ENCODE peak calls at places on chromosomes 7 and 10, in eight cellular contexts. One of them, this sample, is unnamed.

GRCh38 chr10:114518401-114519305 is 114.4 kb upstream of the AFAP1L2 start:
- DNase-seq in astrocyte of the spinal cord: no peak
- DNase-seq in fibroblast of mammary gland: peak
- DNase-seq in thyroid gland: peak
- DNase-seq in sigmoid colon: no peak
- DNase-seq in upper lobe of left lung: no peak
- DNase-seq in choroid plexus epithelial cell: no peak
- DNase-seq in cardiac muscle cell: no peak
- DNase-seq in this sample: no peak

GRCh38 chr10:93672022-93672678 is 30.2 kb downstream of the FRA10AC1 start:
- DNase-seq in cardiac muscle cell: no peak
- DNase-seq in upper lobe of left lung: no peak
- DNase-seq in thyroid gland: no peak
- DNase-seq in astrocyte of the spinal cord: no peak
- DNase-seq in fibroblast of mammary gland: no peak
- DNase-seq in sigmoid colon: no peak
- DNase-seq in choroid plexus epithelial cell: no peak
- DNase-seq in this sample: no peak

GRCh38 chr7:36895112-36895511 is 170.8 kb upstream of the AOAH start:
- DNase-seq in sigmoid colon: no peak
- DNase-seq in upper lobe of left lung: no peak
- DNase-seq in astrocyte of the spinal cord: peak
- DNase-seq in fibroblast of mammary gland: no peak
- DNase-seq in thyroid gland: no peak
- DNase-seq in choroid plexus epithelial cell: no peak
- DNase-seq in cardiac muscle cell: peak
- DNase-seq in this sample: no peak

GRCh38 chr10:131667561-131667960 is 233.2 kb upstream of the PPP2R2D start:
- DNase-seq in thyroid gland: no peak
- DNase-seq in cardiac muscle cell: no peak
- DNase-seq in choroid plexus epithelial cell: no peak
- DNase-seq in fibroblast of mammary gland: no peak
- DNase-seq in upper lobe of left lung: no peak
- DNase-seq in sigmoid colon: peak
- DNase-seq in astrocyte of the spinal cord: no peak
- DNase-seq in this sample: no peak

GRCh38 chr7:104064969-104065387 is 75.5 kb upstream of the RELN start:
- DNase-seq in cardiac muscle cell: no peak
- DNase-seq in thyroid gland: no peak
- DNase-seq in fibroblast of mammary gland: no peak
- DNase-seq in choroid plexus epithelial cell: no peak
- DNase-seq in astrocyte of the spinal cord: no peak
- DNase-seq in sigmoid colon: no peak
- DNase-seq in upper lobe of left lung: no peak
- DNase-seq in this sample: no peak

GRCh38 chr10:130936844-130937243 is 374.7 kb downstream of the TCERG1L start:
- DNase-seq in astrocyte of the spinal cord: no peak
- DNase-seq in thyroid gland: no peak
- DNase-seq in choroid plexus epithelial cell: no peak
- DNase-seq in cardiac muscle cell: no peak
- DNase-seq in sigmoid colon: no peak
- DNase-seq in fibroblast of mammary gland: no peak
- DNase-seq in upper lobe of left lung: no peak
- DNase-seq in this sample: no peak

GRCh38 chr10:79431891-79432831 is 13.3 kb downstream of the ZCCHC24 start:
- DNase-seq in upper lobe of left lung: no peak
- DNase-seq in thyroid gland: peak
- DNase-seq in choroid plexus epithelial cell: peak
- DNase-seq in cardiac muscle cell: peak
- DNase-seq in fibroblast of mammary gland: peak
- DNase-seq in sigmoid colon: peak
- DNase-seq in astrocyte of the spinal cord: no peak
- DNase-seq in this sample: no peak

GRCh38 chr10:59585046-59585700 is 124.5 kb downstream of the SLC16A9 start:
- DNase-seq in sigmoid colon: no peak
- DNase-seq in cardiac muscle cell: peak
- DNase-seq in thyroid gland: no peak
- DNase-seq in astrocyte of the spinal cord: peak
- DNase-seq in upper lobe of left lung: no peak
- DNase-seq in fibroblast of mammary gland: peak
- DNase-seq in choroid plexus epithelial cell: no peak
- DNase-seq in this sample: no peak

GRCh38 chr10:126459878-126460481 is 71.7 kb upstream of the ADAM12 start:
- DNase-seq in choroid plexus epithelial cell: peak
- DNase-seq in sigmoid colon: no peak
- DNase-seq in thyroid gland: no peak
- DNase-seq in upper lobe of left lung: no peak
- DNase-seq in fibroblast of mammary gland: peak
- DNase-seq in cardiac muscle cell: peak
- DNase-seq in astrocyte of the spinal cord: peak
- DNase-seq in this sample: no peak

GRCh38 chr10:97025613-97026242 is 160.0 kb downstream of the SLIT1 start:
- DNase-seq in thyroid gland: peak
- DNase-seq in fibroblast of mammary gland: peak
- DNase-seq in choroid plexus epithelial cell: peak
- DNase-seq in upper lobe of left lung: no peak
- DNase-seq in cardiac muscle cell: peak
- DNase-seq in sigmoid colon: peak
- DNase-seq in astrocyte of the spinal cord: peak
- DNase-seq in this sample: no peak

GRCh38 chr10:11106621-11107374 is 89.1 kb downstream of the CELF2 start:
- DNase-seq in astrocyte of the spinal cord: no peak
- DNase-seq in sigmoid colon: no peak
- DNase-seq in fibroblast of mammary gland: no peak
- DNase-seq in upper lobe of left lung: peak
- DNase-seq in thyroid gland: no peak
- DNase-seq in choroid plexus epithelial cell: no peak
- DNase-seq in cardiac muscle cell: no peak
- DNase-seq in this sample: no peak

GRCh38 chr7:135362871-135363270 is 129.2 kb downstream of the STRA8 start:
- DNase-seq in fibroblast of mammary gland: no peak
- DNase-seq in choroid plexus epithelial cell: no peak
- DNase-seq in thyroid gland: no peak
- DNase-seq in upper lobe of left lung: no peak
- DNase-seq in sigmoid colon: no peak
- DNase-seq in astrocyte of the spinal cord: no peak
- DNase-seq in cardiac muscle cell: no peak
- DNase-seq in this sample: no peak
- TF ChIP-seq CTCF in fibroblast of mammary gland: no peak
- TF ChIP-seq CTCF in choroid plexus epithelial cell: peak
- TF ChIP-seq CTCF in thyroid gland: no peak
- TF ChIP-seq CTCF in upper lobe of left lung: no peak
- TF ChIP-seq CTCF in sigmoid colon: no peak
- TF ChIP-seq CTCF in astrocyte of the spinal cord: peak
- TF ChIP-seq CTCF in cardiac muscle cell: peak
- TF ChIP-seq CTCF in this sample: peak

DNA sequence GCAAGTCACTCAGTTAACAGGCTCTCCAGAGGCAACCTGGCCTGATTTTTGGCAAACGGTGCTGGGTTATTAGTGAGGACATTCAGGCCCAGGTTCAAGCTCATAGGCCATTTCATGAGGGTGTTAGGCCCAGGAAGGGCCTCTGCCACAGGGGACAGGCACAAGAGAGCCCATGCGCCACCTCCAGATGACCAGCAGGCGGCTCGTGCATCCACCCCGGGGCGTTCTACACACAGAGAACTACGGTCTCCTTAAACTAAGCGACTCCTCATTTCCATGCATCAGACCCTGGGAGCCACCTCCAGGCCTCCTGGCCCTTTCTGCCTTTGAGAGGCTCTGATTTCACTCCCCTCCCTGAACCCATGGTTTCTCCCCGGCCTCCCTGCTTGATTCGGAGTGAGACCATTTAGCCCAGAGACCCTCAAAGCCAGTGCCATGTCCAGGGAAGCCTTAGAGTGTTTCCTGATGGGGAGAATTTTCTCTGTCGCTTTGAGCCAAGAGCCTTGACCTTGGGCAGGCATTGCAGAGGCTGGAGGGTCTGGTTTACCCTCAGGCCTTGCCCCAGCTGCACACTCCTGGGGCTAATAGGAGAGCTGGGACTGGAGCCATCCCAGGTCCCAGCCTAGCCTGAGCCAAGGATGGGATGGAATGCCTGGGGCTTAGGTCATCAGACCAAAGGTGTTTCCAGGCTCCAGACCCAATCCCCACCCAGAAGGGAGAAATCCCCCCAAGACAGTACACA is 188.0 kb downstream of the GRID1 start:
- DNase-seq in astrocyte of the spinal cord: no peak
- DNase-seq in thyroid gland: peak
- DNase-seq in choroid plexus epithelial cell: peak
- DNase-seq in fibroblast of mammary gland: no peak
- DNase-seq in sigmoid colon: no peak
- DNase-seq in cardiac muscle cell: peak
- DNase-seq in upper lobe of left lung: peak
- DNase-seq in this sample: no peak
- TF ChIP-seq CTCF in astrocyte of the spinal cord: peak
- TF ChIP-seq CTCF in thyroid gland: peak
- TF ChIP-seq CTCF in choroid plexus epithelial cell: peak
- TF ChIP-seq CTCF in fibroblast of mammary gland: peak
- TF ChIP-seq CTCF in sigmoid colon: no peak
- TF ChIP-seq CTCF in cardiac muscle cell: peak
- TF ChIP-seq CTCF in upper lobe of left lung: peak
- TF ChIP-seq CTCF in this sample: peak

GRCh38 chr10:12656518-12657142 is 307.3 kb downstream of the CAMK1D start:
- DNase-seq in thyroid gland: no peak
- DNase-seq in upper lobe of left lung: no peak
- DNase-seq in fibroblast of mammary gland: peak
- DNase-seq in sigmoid colon: no peak
- DNase-seq in choroid plexus epithelial cell: peak
- DNase-seq in cardiac muscle cell: peak
- DNase-seq in astrocyte of the spinal cord: peak
- DNase-seq in this sample: no peak
- TF ChIP-seq CTCF in thyroid gland: peak
- TF ChIP-seq CTCF in upper lobe of left lung: peak
- TF ChIP-seq CTCF in fibroblast of mammary gland: peak
- TF ChIP-seq CTCF in sigmoid colon: peak
- TF ChIP-seq CTCF in choroid plexus epithelial cell: peak
- TF ChIP-seq CTCF in cardiac muscle cell: peak
- TF ChIP-seq CTCF in astrocyte of the spinal cord: peak
- TF ChIP-seq CTCF in this sample: peak

GRCh38 chr7:8579661-8580060 is 146.3 kb downstream of the NXPH1 start:
- DNase-seq in sigmoid colon: no peak
- DNase-seq in astrocyte of the spinal cord: no peak
- DNase-seq in choroid plexus epithelial cell: no peak
- DNase-seq in thyroid gland: no peak
- DNase-seq in cardiac muscle cell: no peak
- DNase-seq in upper lobe of left lung: no peak
- DNase-seq in fibroblast of mammary gland: no peak
- DNase-seq in this sample: no peak
- TF ChIP-seq CTCF in sigmoid colon: no peak
- TF ChIP-seq CTCF in astrocyte of the spinal cord: no peak
- TF ChIP-seq CTCF in choroid plexus epithelial cell: no peak
- TF ChIP-seq CTCF in thyroid gland: no peak
- TF ChIP-seq CTCF in cardiac muscle cell: no peak
- TF ChIP-seq CTCF in upper lobe of left lung: no peak
- TF ChIP-seq CTCF in fibroblast of mammary gland: no peak
- TF ChIP-seq CTCF in this sample: no peak

GRCh38 chr7:24767878-24768569 is 10.8 kb upstream of the GSDME start:
- DNase-seq in cardiac muscle cell: no peak
- DNase-seq in fibroblast of mammary gland: no peak
- DNase-seq in sigmoid colon: no peak
- DNase-seq in upper lobe of left lung: no peak
- DNase-seq in astrocyte of the spinal cord: no peak
- DNase-seq in thyroid gland: no peak
- DNase-seq in choroid plexus epithelial cell: no peak
- DNase-seq in this sample: no peak
- TF ChIP-seq CTCF in cardiac muscle cell: no peak
- TF ChIP-seq CTCF in fibroblast of mammary gland: peak
- TF ChIP-seq CTCF in sigmoid colon: no peak
- TF ChIP-seq CTCF in upper lobe of left lung: no peak
- TF ChIP-seq CTCF in astrocyte of the spinal cord: peak
- TF ChIP-seq CTCF in thyroid gland: no peak
- TF ChIP-seq CTCF in choroid plexus epithelial cell: no peak
- TF ChIP-seq CTCF in this sample: no peak

GRCh38 chr7:107998660-107999480 is 4.1 kb downstream of the LAMB1 start:
- DNase-seq in sigmoid colon: no peak
- DNase-seq in astrocyte of the spinal cord: peak
- DNase-seq in cardiac muscle cell: no peak
- DNase-seq in fibroblast of mammary gland: no peak
- DNase-seq in thyroid gland: no peak
- DNase-seq in upper lobe of left lung: no peak
- DNase-seq in choroid plexus epithelial cell: no peak
- DNase-seq in this sample: no peak

GRCh38 chr7:108002726-108003590 is at the start of gene LAMB1:
- DNase-seq in astrocyte of the spinal cord: peak
- DNase-seq in thyroid gland: peak
- DNase-seq in fibroblast of mammary gland: peak
- DNase-seq in cardiac muscle cell: peak
- DNase-seq in sigmoid colon: peak
- DNase-seq in upper lobe of left lung: peak
- DNase-seq in choroid plexus epithelial cell: peak
- DNase-seq in this sample: peak

GRCh38 chr7:108001759-108002725 is 919 bp downstream of the LAMB1 start:
- DNase-seq in thyroid gland: peak
- DNase-seq in upper lobe of left lung: peak
- DNase-seq in fibroblast of mammary gland: peak
- DNase-seq in sigmoid colon: peak
- DNase-seq in cardiac muscle cell: no peak
- DNase-seq in astrocyte of the spinal cord: peak
- DNase-seq in choroid plexus epithelial cell: peak
- DNase-seq in this sample: peak

GRCh38 chr7:107999814-108000560 is 3.0 kb downstream of the LAMB1 start:
- DNase-seq in choroid plexus epithelial cell: peak
- DNase-seq in thyroid gland: no peak
- DNase-seq in fibroblast of mammary gland: peak
- DNase-seq in upper lobe of left lung: no peak
- DNase-seq in cardiac muscle cell: no peak
- DNase-seq in sigmoid colon: no peak
- DNase-seq in astrocyte of the spinal cord: peak
- DNase-seq in this sample: no peak

DNA sequence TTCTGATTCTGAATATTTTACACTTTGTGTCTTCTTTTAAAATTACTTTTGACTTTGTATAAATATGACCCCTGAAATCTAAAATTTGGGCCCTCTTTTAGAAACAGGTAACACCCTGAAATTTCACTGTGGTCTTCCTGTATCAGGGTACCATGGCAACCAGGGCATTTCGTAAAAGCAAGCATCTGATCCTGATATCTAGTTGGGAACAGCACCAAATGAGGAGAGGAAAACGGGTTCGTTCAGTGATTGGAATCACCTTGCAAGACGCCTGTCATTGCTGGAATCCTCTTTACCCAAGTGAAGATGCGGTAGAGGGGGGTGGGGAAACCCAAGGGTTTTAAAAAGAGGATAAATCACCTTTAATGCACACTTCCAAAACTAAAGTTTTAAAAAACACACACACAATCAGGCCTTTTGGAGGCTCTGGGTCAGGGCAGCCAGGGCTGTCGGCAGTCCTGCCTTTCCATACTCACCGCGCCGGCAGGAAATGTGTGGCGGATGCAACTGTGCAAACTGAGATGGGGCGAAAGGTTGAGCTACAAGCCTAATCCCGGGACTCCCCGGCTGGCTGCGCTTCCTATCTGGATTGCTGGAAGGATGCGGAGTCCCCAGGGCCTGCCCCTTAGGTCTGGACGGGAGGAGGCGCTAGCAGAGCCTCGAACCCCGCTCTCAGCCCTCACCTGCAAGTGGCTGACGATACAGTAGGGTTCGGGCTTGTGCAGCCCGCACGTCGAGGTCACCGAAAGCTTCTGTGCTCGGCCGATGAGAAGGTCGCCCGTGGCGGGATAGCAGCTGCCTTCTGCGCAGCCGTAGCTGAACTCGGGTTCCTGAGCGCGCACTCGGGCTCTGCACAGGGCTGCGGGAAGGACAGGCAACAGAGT is 1.8 kb downstream of the LAMB1 start:
- DNase-seq in thyroid gland: peak
- DNase-seq in cardiac muscle cell: peak
- DNase-seq in choroid plexus epithelial cell: peak
- DNase-seq in sigmoid colon: peak
- DNase-seq in fibroblast of mammary gland: peak
- DNase-seq in astrocyte of the spinal cord: peak
- DNase-seq in upper lobe of left lung: peak
- DNase-seq in this sample: no peak
- TF ChIP-seq CTCF in thyroid gland: no peak
- TF ChIP-seq CTCF in cardiac muscle cell: peak
- TF ChIP-seq CTCF in choroid plexus epithelial cell: peak
- TF ChIP-seq CTCF in sigmoid colon: no peak
- TF ChIP-seq CTCF in fibroblast of mammary gland: peak
- TF ChIP-seq CTCF in astrocyte of the spinal cord: peak
- TF ChIP-seq CTCF in upper lobe of left lung: no peak
- TF ChIP-seq CTCF in this sample: no peak

This sample was measured in type B pancreatic cell.